ENCODE peak calls at places on chromosomes 7 and 10, in eight cellular contexts. One of them, this sample, is unnamed.

GRCh38 chr10:68053553-68053952 is 21.5 kb downstream of the HERC4 start:
- DNase-seq in neural progenitor cell: no peak
- DNase-seq in brain microvascular endothelial cell: no peak
- DNase-seq in A549: no peak
- DNase-seq in Peyer's patch: no peak
- DNase-seq in fibroblast of lung: no peak
- DNase-seq in adrenal gland: peak
- DNase-seq in dorsolateral prefrontal cortex: no peak
- DNase-seq in this sample: no peak

GRCh38 chr10:123496336-123496735 is 169.8 kb upstream of the GPR26 start:
- DNase-seq in neural progenitor cell: no peak
- DNase-seq in brain microvascular endothelial cell: no peak
- DNase-seq in A549: no peak
- DNase-seq in Peyer's patch: no peak
- DNase-seq in fibroblast of lung: no peak
- DNase-seq in adrenal gland: no peak
- DNase-seq in dorsolateral prefrontal cortex: no peak
- DNase-seq in this sample: no peak

GRCh38 chr10:101141622-101142532 is 10.8 kb downstream of the TLX1 start:
- DNase-seq in neural progenitor cell: peak
- DNase-seq in brain microvascular endothelial cell: peak
- DNase-seq in A549: peak
- DNase-seq in Peyer's patch: peak
- DNase-seq in fibroblast of lung: peak
- DNase-seq in adrenal gland: peak
- DNase-seq in dorsolateral prefrontal cortex: peak
- DNase-seq in this sample: peak

GRCh38 chr7:140393756-140394306 is 4.5 kb downstream of the SLC37A3 start:
- DNase-seq in neural progenitor cell: no peak
- DNase-seq in brain microvascular endothelial cell: no peak
- DNase-seq in A549: no peak
- DNase-seq in Peyer's patch: no peak
- DNase-seq in fibroblast of lung: no peak
- DNase-seq in adrenal gland: no peak
- DNase-seq in dorsolateral prefrontal cortex: no peak
- DNase-seq in this sample: no peak

GRCh38 chr7:104878577-104878976 is 135.4 kb upstream of the KMT2E start:
- DNase-seq in neural progenitor cell: no peak
- DNase-seq in brain microvascular endothelial cell: no peak
- DNase-seq in A549: no peak
- DNase-seq in Peyer's patch: no peak
- DNase-seq in fibroblast of lung: no peak
- DNase-seq in adrenal gland: no peak
- DNase-seq in dorsolateral prefrontal cortex: no peak
- DNase-seq in this sample: no peak

GRCh38 chr10:29866356-29866755 is 193.0 kb downstream of the JCAD start:
- DNase-seq in neural progenitor cell: no peak
- DNase-seq in brain microvascular endothelial cell: no peak
- DNase-seq in A549: no peak
- DNase-seq in Peyer's patch: no peak
- DNase-seq in fibroblast of lung: no peak
- DNase-seq in adrenal gland: no peak
- DNase-seq in dorsolateral prefrontal cortex: no peak
- DNase-seq in this sample: no peak

GRCh38 chr10:10911471-10911921 is 106.2 kb upstream of the CELF2 start:
- DNase-seq in neural progenitor cell: peak
- DNase-seq in brain microvascular endothelial cell: peak
- DNase-seq in A549: no peak
- DNase-seq in Peyer's patch: peak
- DNase-seq in fibroblast of lung: peak
- DNase-seq in adrenal gland: peak
- DNase-seq in dorsolateral prefrontal cortex: no peak
- DNase-seq in this sample: peak

GRCh38 chr7:80830584-80831319 is 88.1 kb downstream of the SEMA3C start:
- DNase-seq in neural progenitor cell: no peak
- DNase-seq in brain microvascular endothelial cell: no peak
- DNase-seq in A549: no peak
- DNase-seq in Peyer's patch: no peak
- DNase-seq in fibroblast of lung: no peak
- DNase-seq in adrenal gland: no peak
- DNase-seq in dorsolateral prefrontal cortex: no peak
- DNase-seq in this sample: no peak

GRCh38 chr7:95491634-95492314 is 6.0 kb downstream of the ASB4 start:
- DNase-seq in neural progenitor cell: no peak
- DNase-seq in brain microvascular endothelial cell: no peak
- DNase-seq in A549: no peak
- DNase-seq in Peyer's patch: no peak
- DNase-seq in fibroblast of lung: no peak
- DNase-seq in adrenal gland: peak
- DNase-seq in dorsolateral prefrontal cortex: no peak
- DNase-seq in this sample: no peak

GRCh38 chr7:47516386-47516785 is 65.5 kb downstream of the TNS3 start:
- DNase-seq in neural progenitor cell: no peak
- DNase-seq in brain microvascular endothelial cell: no peak
- DNase-seq in A549: no peak
- DNase-seq in Peyer's patch: no peak
- DNase-seq in fibroblast of lung: no peak
- DNase-seq in adrenal gland: no peak
- DNase-seq in dorsolateral prefrontal cortex: no peak
- DNase-seq in this sample: no peak

GRCh38 chr7:23214938-23215337 is 31.6 kb upstream of the GPNMB start:
- DNase-seq in neural progenitor cell: no peak
- DNase-seq in brain microvascular endothelial cell: no peak
- DNase-seq in A549: no peak
- DNase-seq in Peyer's patch: no peak
- DNase-seq in fibroblast of lung: no peak
- DNase-seq in adrenal gland: no peak
- DNase-seq in dorsolateral prefrontal cortex: no peak
- DNase-seq in this sample: no peak

GRCh38 chr7:3592438-3593134 is 291.5 kb downstream of the SDK1 start:
- DNase-seq in neural progenitor cell: peak
- DNase-seq in brain microvascular endothelial cell: no peak
- DNase-seq in A549: no peak
- DNase-seq in Peyer's patch: no peak
- DNase-seq in fibroblast of lung: peak
- DNase-seq in adrenal gland: no peak
- DNase-seq in dorsolateral prefrontal cortex: no peak
- DNase-seq in this sample: no peak

GRCh38 chr10:79206300-79207095 is 137.7 kb downstream of the ZMIZ1 start:
- DNase-seq in neural progenitor cell: no peak
- DNase-seq in brain microvascular endothelial cell: no peak
- DNase-seq in A549: no peak
- DNase-seq in Peyer's patch: no peak
- DNase-seq in fibroblast of lung: no peak
- DNase-seq in adrenal gland: no peak
- DNase-seq in dorsolateral prefrontal cortex: peak
- DNase-seq in this sample: no peak

GRCh38 chr10:131220601-131221171 is 90.8 kb downstream of the TCERG1L start:
- DNase-seq in neural progenitor cell: no peak
- DNase-seq in brain microvascular endothelial cell: no peak
- DNase-seq in A549: no peak
- DNase-seq in Peyer's patch: no peak
- DNase-seq in fibroblast of lung: no peak
- DNase-seq in adrenal gland: no peak
- DNase-seq in dorsolateral prefrontal cortex: no peak
- DNase-seq in this sample: no peak

GRCh38 chr10:86872757-86873156 is 84.7 kb downstream of the MMRN2 start:
- DNase-seq in neural progenitor cell: peak
- DNase-seq in brain microvascular endothelial cell: peak
- DNase-seq in A549: no peak
- DNase-seq in Peyer's patch: no peak
- DNase-seq in fibroblast of lung: no peak
- DNase-seq in adrenal gland: peak
- DNase-seq in dorsolateral prefrontal cortex: no peak
- DNase-seq in this sample: no peak

GRCh38 chr10:61899997-61900828 is 1.3 kb upstream of the ARID5B start:
- DNase-seq in neural progenitor cell: peak
- DNase-seq in brain microvascular endothelial cell: peak
- DNase-seq in A549: peak
- DNase-seq in Peyer's patch: peak
- DNase-seq in fibroblast of lung: peak
- DNase-seq in adrenal gland: peak
- DNase-seq in dorsolateral prefrontal cortex: no peak
- DNase-seq in this sample: no peak

GRCh38 chr7:139972000-139972399 is 90.8 kb downstream of the PARP12 start:
- DNase-seq in neural progenitor cell: no peak
- DNase-seq in brain microvascular endothelial cell: no peak
- DNase-seq in A549: no peak
- DNase-seq in Peyer's patch: no peak
- DNase-seq in fibroblast of lung: no peak
- DNase-seq in adrenal gland: no peak
- DNase-seq in dorsolateral prefrontal cortex: no peak
- DNase-seq in this sample: no peak

GRCh38 chr7:130356121-130356759 is 11.6 kb downstream of the CPA5 start:
- DNase-seq in neural progenitor cell: peak
- DNase-seq in brain microvascular endothelial cell: peak
- DNase-seq in A549: peak
- DNase-seq in Peyer's patch: no peak
- DNase-seq in fibroblast of lung: peak
- DNase-seq in adrenal gland: peak
- DNase-seq in dorsolateral prefrontal cortex: no peak
- DNase-seq in this sample: peak

GRCh38 chr10:104809288-104810090 is 168.4 kb downstream of the SORCS3 start:
- DNase-seq in neural progenitor cell: no peak
- DNase-seq in brain microvascular endothelial cell: no peak
- DNase-seq in A549: no peak
- DNase-seq in Peyer's patch: no peak
- DNase-seq in fibroblast of lung: no peak
- DNase-seq in adrenal gland: no peak
- DNase-seq in dorsolateral prefrontal cortex: no peak
- DNase-seq in this sample: no peak

GRCh38 chr7:23267357-23267756 is 20.8 kb downstream of the GPNMB start:
- DNase-seq in neural progenitor cell: no peak
- DNase-seq in brain microvascular endothelial cell: no peak
- DNase-seq in A549: no peak
- DNase-seq in Peyer's patch: no peak
- DNase-seq in fibroblast of lung: no peak
- DNase-seq in adrenal gland: no peak
- DNase-seq in dorsolateral prefrontal cortex: no peak
- DNase-seq in this sample: no peak

GRCh38 chr7:159036916-159037605 is 107.6 kb downstream of the VIPR2 start:
- DNase-seq in neural progenitor cell: no peak
- DNase-seq in brain microvascular endothelial cell: no peak
- DNase-seq in A549: no peak
- DNase-seq in Peyer's patch: no peak
- DNase-seq in fibroblast of lung: no peak
- DNase-seq in adrenal gland: no peak
- DNase-seq in dorsolateral prefrontal cortex: no peak
- DNase-seq in this sample: no peak

GRCh38 chr7:157666530-157667040 is 329.8 kb downstream of the DNAJB6 start:
- DNase-seq in neural progenitor cell: no peak
- DNase-seq in brain microvascular endothelial cell: no peak
- DNase-seq in A549: no peak
- DNase-seq in Peyer's patch: no peak
- DNase-seq in fibroblast of lung: no peak
- DNase-seq in adrenal gland: no peak
- DNase-seq in dorsolateral prefrontal cortex: no peak
- DNase-seq in this sample: no peak

GRCh38 chr10:117248700-117249465 is 8.0 kb downstream of the SLC18A2 start:
- DNase-seq in neural progenitor cell: no peak
- DNase-seq in brain microvascular endothelial cell: no peak
- DNase-seq in A549: no peak
- DNase-seq in Peyer's patch: no peak
- DNase-seq in fibroblast of lung: no peak
- DNase-seq in adrenal gland: no peak
- DNase-seq in dorsolateral prefrontal cortex: no peak
- DNase-seq in this sample: no peak

DNA sequence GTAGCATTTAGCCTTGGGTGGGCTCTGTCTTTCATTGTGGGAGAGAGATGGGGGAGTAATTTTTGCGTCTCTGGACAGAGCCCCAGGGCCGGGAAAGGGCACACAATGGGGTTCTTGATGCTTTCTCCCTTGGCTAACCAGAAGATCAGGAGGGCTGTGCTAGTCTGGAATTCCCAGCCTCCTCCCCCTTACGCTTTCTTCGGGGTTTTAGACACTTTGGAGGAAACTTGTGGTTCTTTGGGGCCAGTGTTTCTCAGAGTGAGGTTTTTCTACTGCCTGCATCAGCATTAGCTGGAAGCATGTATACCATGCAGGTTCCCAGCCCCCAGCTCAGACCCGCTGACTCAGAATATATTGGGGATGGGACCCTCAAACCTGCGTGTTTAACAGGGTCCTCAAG is 7.0 kb downstream of the NEURL1 start:
- DNase-seq in neural progenitor cell: no peak
- DNase-seq in brain microvascular endothelial cell: no peak
- DNase-seq in A549: no peak
- DNase-seq in Peyer's patch: no peak
- DNase-seq in fibroblast of lung: no peak
- DNase-seq in adrenal gland: no peak
- DNase-seq in dorsolateral prefrontal cortex: no peak
- DNase-seq in this sample: no peak
- H3K27ac ChIP-seq in neural progenitor cell: no peak
- H3K27ac ChIP-seq in brain microvascular endothelial cell: no peak
- H3K27ac ChIP-seq in A549: no peak
- H3K27ac ChIP-seq in Peyer's patch: no peak
- H3K27ac ChIP-seq in fibroblast of lung: no peak
- H3K27ac ChIP-seq in adrenal gland: no peak
- H3K27ac ChIP-seq in dorsolateral prefrontal cortex: no peak
- H3K27ac ChIP-seq in this sample: no peak

GRCh38 chr7:1454471-1455065 is 4.7 kb downstream of the MICALL2 start:
- DNase-seq in neural progenitor cell: no peak
- DNase-seq in brain microvascular endothelial cell: no peak
- DNase-seq in A549: no peak
- DNase-seq in Peyer's patch: no peak
- DNase-seq in fibroblast of lung: peak
- DNase-seq in adrenal gland: no peak
- DNase-seq in dorsolateral prefrontal cortex: peak
- DNase-seq in this sample: no peak
- H3K27ac ChIP-seq in neural progenitor cell: no peak
- H3K27ac ChIP-seq in brain microvascular endothelial cell: no peak
- H3K27ac ChIP-seq in A549: peak
- H3K27ac ChIP-seq in Peyer's patch: peak
- H3K27ac ChIP-seq in fibroblast of lung: peak
- H3K27ac ChIP-seq in adrenal gland: peak
- H3K27ac ChIP-seq in dorsolateral prefrontal cortex: no peak
- H3K27ac ChIP-seq in this sample: peak

GRCh38 chr10:88385601-88386203 is 197.4 kb downstream of the RNLS start:
- DNase-seq in neural progenitor cell: no peak
- DNase-seq in brain microvascular endothelial cell: no peak
- DNase-seq in A549: peak
- DNase-seq in Peyer's patch: peak
- DNase-seq in fibroblast of lung: no peak
- DNase-seq in adrenal gland: no peak
- DNase-seq in dorsolateral prefrontal cortex: no peak
- DNase-seq in this sample: no peak
- H3K27ac ChIP-seq in neural progenitor cell: no peak
- H3K27ac ChIP-seq in brain microvascular endothelial cell: no peak
- H3K27ac ChIP-seq in A549: peak
- H3K27ac ChIP-seq in Peyer's patch: peak
- H3K27ac ChIP-seq in fibroblast of lung: no peak
- H3K27ac ChIP-seq in adrenal gland: peak
- H3K27ac ChIP-seq in dorsolateral prefrontal cortex: no peak
- H3K27ac ChIP-seq in this sample: no peak

DNA sequence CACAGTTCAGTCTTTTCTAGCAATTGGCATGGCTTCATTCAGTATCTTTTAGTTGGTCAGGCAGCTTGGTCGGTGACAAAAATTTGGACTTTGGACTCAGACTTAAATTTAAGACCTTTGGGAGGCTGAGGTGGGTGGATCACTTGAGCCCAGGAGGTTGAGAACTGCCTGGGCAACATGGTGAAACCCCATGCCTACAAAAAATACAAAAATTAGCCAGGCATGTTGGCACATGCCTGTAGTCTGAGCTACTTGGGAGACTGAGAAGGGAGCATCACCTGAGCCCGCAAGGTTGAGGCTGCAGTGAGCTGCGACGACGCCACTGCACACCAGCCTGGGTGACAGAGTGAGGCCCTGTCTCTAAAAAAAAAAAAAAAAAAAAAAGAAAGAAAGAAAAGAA is 19.5 kb upstream of the ITPRID1 start:
- DNase-seq in neural progenitor cell: no peak
- DNase-seq in brain microvascular endothelial cell: no peak
- DNase-seq in A549: no peak
- DNase-seq in Peyer's patch: no peak
- DNase-seq in fibroblast of lung: no peak
- DNase-seq in adrenal gland: no peak
- DNase-seq in dorsolateral prefrontal cortex: no peak
- DNase-seq in this sample: no peak
- H3K27ac ChIP-seq in neural progenitor cell: no peak
- H3K27ac ChIP-seq in brain microvascular endothelial cell: no peak
- H3K27ac ChIP-seq in A549: no peak
- H3K27ac ChIP-seq in Peyer's patch: no peak
- H3K27ac ChIP-seq in fibroblast of lung: no peak
- H3K27ac ChIP-seq in adrenal gland: no peak
- H3K27ac ChIP-seq in dorsolateral prefrontal cortex: no peak
- H3K27ac ChIP-seq in this sample: no peak